ENCODE peak calls at places on chromosomes 5 and 9, in five cellular contexts. O is A549, S is osteocyte, Z is ovary, G is suprapubic skin. X is an unnamed sample.

GRCh38 chr5:10666531-10667305 is 94.3 kb downstream of the DAP start:
- DNase-seq in G (no peak), S (peak), O (no peak), Z (no peak), X (no peak)

GRCh38 chr5:6490693-6491092 is 42.0 kb downstream of the UBE2QL1 start:
- DNase-seq in S (no peak), G (peak), O (no peak), Z (no peak), X (no peak)

GRCh38 chr5:174311531-174312269 is 266.2 kb downstream of the NSG2 start:
- DNase-seq in S (peak), Z (peak), G (peak), O (peak), X (peak)

GRCh38 chr5:173789031-173789920 is 98.9 kb upstream of the CPEB4 start:
- DNase-seq in Z (no peak), O (no peak), G (no peak), S (no peak), X (peak)

GRCh38 chr5:80255752-80256479 is at the start of gene SERINC5:
- DNase-seq in S (peak), O (peak), G (peak), Z (peak), X (peak)

GRCh38 chr9:123544007-123544827 is 188.2 kb downstream of the CRB2 start:
- DNase-seq in O (peak), G (no peak), S (no peak), Z (no peak), X (peak)

GRCh38 chr9:89468271-89468960 is 29.5 kb downstream of the SEMA4D start:
- DNase-seq in O (no peak), Z (no peak), S (no peak), G (no peak), X (no peak)

GRCh38 chr5:504326-505148 is 19.7 kb downstream of the SLC9A3 start:
- DNase-seq in O (no peak), S (no peak), Z (no peak), G (no peak), X (no peak)

GRCh38 chr9:105157178-105157583 is 87.3 kb upstream of the SLC44A1 start:
- DNase-seq in S (no peak), O (peak), Z (peak), G (peak), X (peak)

GRCh38 chr5:129460951-129461815 is 1.1 kb downstream of the ADAMTS19 start:
- DNase-seq in O (peak), Z (peak), G (no peak), S (no peak), X (peak)

GRCh38 chr5:163401271-163401670 is 36.1 kb upstream of the CCNG1 start:
- DNase-seq in O (no peak), Z (no peak), S (no peak), G (no peak), X (no peak)

GRCh38 chr5:34863947-34864346 is 25.0 kb downstream of the TTC23L start:
- DNase-seq in O (no peak), S (no peak), Z (no peak), G (no peak), X (no peak)

GRCh38 chr9:131319486-131319885 is 30.0 kb downstream of the PLPP7 start:
- DNase-seq in G (peak), O (no peak), Z (no peak), S (no peak), X (no peak)

GRCh38 chr5:31641059-31641458 is 2.1 kb downstream of the PDZD2 start:
- DNase-seq in G (no peak), Z (no peak), S (no peak), O (no peak), X (no peak)

GRCh38 chr9:98222885-98223640 is 30.6 kb upstream of the CORO2A start:
- DNase-seq in S (no peak), O (peak), Z (no peak), G (no peak), X (no peak)

GRCh38 chr5:142472306-142472951 is 147.6 kb upstream of the SPRY4 start:
- DNase-seq in Z (no peak), S (no peak), O (peak), G (no peak), X (no peak)

GRCh38 chr9:68625559-68625958 is 79.5 kb upstream of the PIP5K1B start:
- DNase-seq in Z (no peak), S (no peak), G (no peak), O (no peak), X (no peak)

GRCh38 chr9:87533291-87533690 is 35.6 kb downstream of the DAPK1 start:
- DNase-seq in G (no peak), O (no peak), Z (no peak), S (no peak), X (no peak)

GRCh38 chr9:23754551-23754950 is 71.5 kb downstream of the ELAVL2 start:
- DNase-seq in Z (no peak), S (no peak), G (no peak), O (no peak), X (no peak)

GRCh38 chr5:132651838-132652476 is 6.0 kb upstream of the IL13 start:
- DNase-seq in O (no peak), S (peak), Z (no peak), G (no peak), X (no peak)

GRCh38 chr9:123471843-123472570 is 116.0 kb downstream of the CRB2 start:
- DNase-seq in S (no peak), O (no peak), Z (no peak), G (no peak), X (no peak)

GRCh38 chr5:67773439-67773988 is 442.0 kb upstream of the PIK3R1 start:
- DNase-seq in O (no peak), S (no peak), G (no peak), Z (no peak), X (no peak)

GRCh38 chr5:176778921-176779465 is 31.4 kb upstream of the UNC5A start:
- DNase-seq in S (peak), O (no peak), G (peak), Z (no peak), X (no peak)

GRCh38 chr9:123658792-123659191 is 271.1 kb downstream of the DENND1A start:
- DNase-seq in G (no peak), S (no peak), Z (no peak), O (no peak), X (peak)

GRCh38 chr5:106873558-106873957 is 797.2 kb downstream of the EFNA5 start:
- DNase-seq in O (no peak), Z (no peak), S (no peak), G (no peak), X (no peak)

GRCh38 chr5:537098-537497 is 12.8 kb upstream of the SLC9A3 start:
- DNase-seq in Z (no peak), O (no peak), G (no peak), S (no peak), X (no peak)

GRCh38 chr5:74643160-74643562 is 2.6 kb upstream of the ENC1 start:
- DNase-seq in S (no peak), O (peak), G (no peak), Z (no peak), X (no peak)

GRCh38 chr5:10333154-10334006 is 20.1 kb upstream of the MARCHF6 start:
- DNase-seq in O (peak), S (peak), G (no peak), Z (peak), X (no peak)

GRCh38 chr5:148858106-148858505 is 31.7 kb downstream of the ADRB2 start:
- DNase-seq in Z (no peak), O (no peak), S (no peak), G (no peak), X (no peak)

GRCh38 chr9:15271403-15271802 is 35.6 kb downstream of the TTC39B start:
- DNase-seq in Z (no peak), S (no peak), O (no peak), G (no peak), X (peak)

GRCh38 chr5:98795243-98795642 is 21.8 kb downstream of the RGMB start:
- DNase-seq in Z (no peak), S (no peak), O (no peak), G (no peak), X (no peak)

GRCh38 chr5:1111727-1112289 is at the start of gene SLC12A7:
- DNase-seq in O (peak), G (no peak), S (no peak), Z (peak), X (no peak)

GRCh38 chr9:127943746-127944145 is 6.1 kb upstream of the DPM2 start:
- DNase-seq in G (peak), O (peak), S (peak), Z (peak), X (peak)

GRCh38 chr5:135566422-135567416 is 12.1 kb downstream of the CXCL14 start:
- DNase-seq in Z (no peak), S (no peak), O (no peak), G (no peak), X (no peak)

GRCh38 chr5:135565256-135565655 is 13.5 kb downstream of the CXCL14 start:
- DNase-seq in O (no peak), G (no peak), S (no peak), Z (no peak), X (no peak)

GRCh38 chr5:135565691-135566421 is 12.9 kb downstream of the CXCL14 start:
- DNase-seq in Z (peak), S (peak), O (peak), G (peak), X (peak)

GRCh38 chr5:135561266-135561665 is 17.5 kb downstream of the CXCL14 start:
- DNase-seq in G (no peak), Z (no peak), S (no peak), O (no peak), X (no peak)

DNA sequence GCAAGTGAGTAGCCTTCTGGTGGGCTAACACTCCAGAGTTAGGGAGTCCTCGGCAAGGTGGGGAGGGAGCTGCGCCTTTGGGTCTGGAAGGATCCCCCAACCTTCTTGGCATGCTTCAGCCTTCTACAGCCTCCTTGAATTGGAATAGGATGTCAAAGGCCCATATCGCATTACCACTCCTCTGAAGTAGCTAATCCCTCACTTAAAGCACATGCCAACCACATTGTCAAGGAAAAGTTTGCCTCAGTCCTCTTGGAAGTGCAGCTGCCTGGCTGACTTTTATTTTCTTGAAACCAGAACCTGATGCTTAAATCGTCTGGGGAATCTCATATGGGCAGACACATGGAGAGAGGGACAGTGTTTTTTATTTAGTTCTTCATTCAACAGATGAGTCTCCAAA is 14.5 kb downstream of the CXCL14 start:
- DNase-seq in G (no peak), Z (no peak), O (no peak), S (no peak), X (no peak)
- TF ChIP-seq CTCF in G (no peak), Z (no peak), O (no peak), S (no peak), X (no peak)

GRCh38 chr5:134227259-134227658 is 1.4 kb upstream of the PPP2CA start:
- DNase-seq in Z (no peak), G (no peak), S (no peak), O (peak), X (peak)
- TF ChIP-seq CTCF in Z (no peak), G (no peak), S (no peak), O (no peak), X (no peak)

DNA sequence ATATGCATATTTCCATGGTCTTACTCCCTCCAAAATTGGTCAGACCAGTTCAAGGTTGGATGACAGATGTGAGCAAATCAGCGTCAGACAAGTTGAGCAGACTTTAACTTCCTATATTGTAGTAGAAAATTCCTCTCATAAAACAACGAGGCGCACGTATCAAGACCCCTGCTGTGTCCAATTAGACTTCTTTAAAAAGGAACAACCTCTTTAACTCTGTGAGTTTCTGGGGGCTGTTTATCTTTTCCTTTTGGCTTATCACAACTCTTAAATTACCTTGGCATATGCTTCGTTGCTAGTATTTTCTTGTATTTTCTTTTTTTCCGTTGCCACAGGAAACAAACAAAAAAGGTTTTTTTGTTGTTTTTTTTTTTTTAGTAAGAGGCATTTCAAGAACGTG is 398.2 kb upstream of the WWC1 start:
- DNase-seq in G (no peak), S (no peak), O (no peak), Z (no peak), X (no peak)
- TF ChIP-seq CTCF in G (no peak), S (no peak), O (no peak), Z (no peak), X (no peak)

GRCh38 chr5:29016067-29016466 is 1977.7 kb upstream of the CDH9 start:
- DNase-seq in S (no peak), Z (no peak), O (peak), G (no peak), X (no peak)
- TF ChIP-seq CTCF in S (no peak), Z (no peak), O (peak), G (no peak), X (no peak)

DNA sequence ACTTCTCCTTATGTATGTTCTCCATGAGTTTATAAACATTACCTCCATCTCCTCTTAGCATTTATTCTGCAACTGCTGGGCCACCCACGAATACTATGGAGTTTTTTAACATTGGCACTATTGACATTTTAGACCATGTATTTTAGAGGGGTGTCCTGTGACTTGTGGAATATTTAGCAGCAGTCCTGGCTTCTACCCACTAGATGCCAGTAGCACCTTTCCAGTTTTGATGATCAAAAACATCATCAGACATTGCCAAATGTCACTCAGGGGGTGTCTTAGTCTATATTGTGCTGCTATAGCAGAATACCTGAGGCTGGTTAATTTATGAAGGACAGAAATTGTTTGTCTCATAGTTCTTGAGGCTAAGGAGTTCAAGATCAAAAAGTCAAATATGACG is 187.5 kb upstream of the RORB start:
- DNase-seq in O (no peak), S (no peak), G (no peak), Z (no peak), X (no peak)
- TF ChIP-seq CTCF in O (no peak), S (no peak), G (no peak), Z (no peak), X (no peak)

DNA sequence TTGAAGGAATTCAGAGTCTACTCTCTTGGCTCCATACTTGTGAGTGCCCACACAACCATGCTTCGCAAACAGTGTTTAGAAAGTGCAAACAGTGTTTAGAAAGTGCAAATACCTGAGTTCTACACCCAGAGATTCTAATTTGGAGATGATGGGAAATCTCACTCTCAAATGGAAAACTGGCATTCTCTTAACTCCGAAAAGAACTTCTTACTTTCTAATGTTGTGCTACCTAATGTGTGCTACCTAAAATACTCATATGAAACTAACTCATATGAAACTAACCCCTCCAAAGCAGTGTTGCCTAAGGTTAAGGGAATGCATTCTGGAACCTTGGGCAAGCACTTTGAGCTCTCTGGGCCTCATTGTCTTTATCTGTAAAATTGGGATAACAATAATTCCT is 55.5 kb upstream of the ZNF366 start:
- DNase-seq in Z (no peak), S (no peak), G (no peak), O (no peak), X (no peak)
- TF ChIP-seq CTCF in Z (no peak), S (no peak), G (no peak), O (no peak), X (no peak)

GRCh38 chr9:120877276-120878034 is 467 bp upstream of the PHF19 start:
- DNase-seq in O (peak), S (peak), G (peak), Z (peak), X (peak)

GRCh38 chr9:120874861-120875565 is 2.0 kb downstream of the PHF19 start:
- DNase-seq in G (no peak), Z (no peak), S (no peak), O (no peak), X (no peak)

GRCh38 chr9:120875643-120875953 is 1.4 kb downstream of the PHF19 start:
- DNase-seq in O (no peak), G (no peak), Z (no peak), S (no peak), X (no peak)

GRCh38 chr9:120876842-120877240 is at the start of gene PHF19:
- DNase-seq in G (no peak), O (peak), S (no peak), Z (no peak), X (no peak)

DNA sequence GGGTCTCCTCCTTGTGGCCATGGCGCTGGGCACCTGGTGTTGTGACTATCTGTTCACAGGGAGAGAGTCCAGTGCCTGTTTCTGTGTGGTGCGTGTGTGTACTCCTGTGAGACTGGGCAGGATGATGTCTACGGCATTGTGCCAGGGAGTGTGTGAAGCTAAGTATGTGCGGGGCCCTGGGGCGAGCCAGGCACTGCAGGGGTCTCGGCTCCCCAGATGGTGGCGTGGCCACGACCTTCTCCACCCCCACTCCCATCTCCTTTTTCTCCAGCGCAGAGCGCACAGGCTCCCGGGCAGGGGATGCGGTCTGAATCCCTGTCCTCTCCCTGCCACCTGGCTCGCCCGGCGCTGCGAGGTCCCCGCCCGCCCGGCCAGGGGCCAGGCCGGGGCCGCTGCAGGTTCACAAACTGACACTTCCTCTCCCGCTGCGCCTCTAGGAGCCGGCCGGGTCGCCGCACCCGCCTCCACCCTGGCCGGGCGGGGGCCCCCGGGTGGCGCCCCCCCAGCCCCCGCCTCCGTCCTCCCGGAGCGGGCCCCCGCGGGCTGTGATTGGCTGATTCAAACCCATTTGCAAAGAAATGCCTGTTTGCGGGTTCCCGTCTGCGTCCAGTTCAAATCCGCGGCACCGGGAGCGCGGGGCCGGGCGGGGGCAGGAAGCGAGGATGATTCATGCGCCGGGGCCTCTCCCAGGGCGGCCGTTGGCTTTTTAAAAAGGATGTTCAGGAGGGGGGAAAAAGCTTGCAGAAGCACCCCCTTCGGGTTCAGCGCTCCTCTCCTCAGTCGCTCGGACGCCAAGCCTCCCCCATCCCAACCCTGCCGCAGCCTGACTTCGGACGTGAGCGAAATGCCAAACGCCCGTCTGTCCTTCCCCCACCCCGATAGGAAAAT is 790 bp downstream of the PHF19 start:
- DNase-seq in O (peak), S (peak), Z (peak), G (peak), X (peak)
- TF ChIP-seq CTCF in O (no peak), S (no peak), Z (peak), G (no peak), X (no peak)

GRCh38 chr5:137632716-137633115 is 103.2 kb downstream of the KLHL3 start:
- DNase-seq in O (no peak), G (no peak), Z (no peak), S (no peak), X (no peak)
- TF ChIP-seq CTCF in O (no peak), G (no peak), Z (no peak), S (no peak), X (no peak)

GRCh38 chr5:139481122-139481533 is 1.4 kb downstream of the STING1 start:
- DNase-seq in G (no peak), S (no peak), O (no peak), Z (peak), X (no peak)

GRCh38 chr5:139481580-139482049 is 943 bp downstream of the STING1 start:
- DNase-seq in O (no peak), Z (peak), S (no peak), G (no peak), X (peak)

GRCh38 chr5:139488269-139488668 is 5.7 kb upstream of the STING1 start:
- DNase-seq in O (no peak), G (no peak), S (no peak), Z (no peak), X (peak)

GRCh38 chr5:139482050-139482889 is at the start of gene STING1:
- DNase-seq in Z (peak), G (peak), S (peak), O (no peak), X (peak)

GRCh38 chr5:139486201-139486600 is 3.6 kb upstream of the STING1 start:
- DNase-seq in Z (no peak), S (no peak), G (no peak), O (no peak), X (no peak)
- TF ChIP-seq CTCF in Z (no peak), S (no peak), G (no peak), O (no peak), X (no peak)

X was measured in GM12865.